ENCODE peak calls at places on chromosome 9, in nine cellular contexts. O is H9, G is chondrocyte, H is cardiac fibroblast, B is IMR-90, X is natural killer cell, F is lower leg skin, W is ovary, P is pancreas. M is an unnamed sample.

GRCh38 chr9:123362856-123363255 is 6.9 kb downstream of the CRB2 start:
- DNase-seq in O (no peak), G (no peak), H (no peak), B (no peak), X (no peak), F (no peak), W (no peak), P (no peak), M (no peak)

GRCh38 chr9:18857334-18857733 is 175.7 kb downstream of the SAXO1 start:
- DNase-seq in O (no peak), G (no peak), H (no peak), B (no peak), X (no peak), F (no peak), W (no peak), P (no peak), M (no peak)

GRCh38 chr9:4762889-4763521 is 22.0 kb upstream of the AK3 start:
- DNase-seq in O (peak; percentile 87), G (no peak), H (peak; percentile 38), B (no peak), X (no peak), F (peak; percentile 83), W (no peak), P (no peak), M (no peak)

GRCh38 chr9:112065781-112066606 is 109.1 kb downstream of the SUSD1 start:
- DNase-seq in O (peak; percentile 51), G (no peak), H (peak; percentile 54), B (peak; percentile 94), X (no peak), F (no peak), W (no peak), P (no peak), M (no peak)

GRCh38 chr9:78769684-78770083 is 472.8 kb downstream of the PSAT1 start:
- DNase-seq in O (no peak), G (no peak), H (no peak), B (no peak), X (no peak), F (no peak), W (no peak), P (no peak), M (no peak)

GRCh38 chr9:93245437-93245970 is 61.6 kb downstream of the WNK2 start:
- DNase-seq in O (no peak), G (no peak), H (no peak), B (no peak), X (no peak), F (no peak), W (no peak), P (no peak), M (no peak)

GRCh38 chr9:117273612-117274011 is 141.2 kb downstream of the ASTN2 start:
- DNase-seq in O (no peak), G (no peak), H (no peak), B (no peak), X (no peak), F (no peak), W (no peak), P (no peak), M (no peak)

GRCh38 chr9:115671236-115671770 is 482.3 kb upstream of the PAPPA start:
- DNase-seq in O (no peak), G (no peak), H (no peak), B (no peak), X (no peak), F (no peak), W (no peak), P (no peak), M (no peak)

GRCh38 chr9:106859957-106860715 is 2.8 kb upstream of the ZNF462 start:
- DNase-seq in O (peak; percentile 86), G (no peak), H (peak; percentile 29), B (no peak), X (no peak), F (peak; percentile 91), W (peak; percentile 48), P (peak; percentile 67), M (peak; percentile 74)

GRCh38 chr9:129489838-129490582 is 130.9 kb downstream of the C9orf50 start:
- DNase-seq in O (no peak), G (no peak), H (peak; percentile 68), B (peak; percentile 45), X (no peak), F (no peak), W (no peak), P (peak; percentile 78), M (no peak)

GRCh38 chr9:77839459-77840140 is 191.5 kb upstream of the GNA14 start:
- DNase-seq in O (no peak), G (no peak), H (peak; percentile 88), B (peak; percentile 53), X (no peak), F (no peak), W (no peak), P (no peak), M (no peak)

GRCh38 chr9:87874320-87874655 is 8.4 kb upstream of the SPATA31E1 start:
- DNase-seq in O (no peak), G (no peak), H (no peak), B (no peak), X (no peak), F (no peak), W (no peak), P (no peak), M (no peak)

DNA sequence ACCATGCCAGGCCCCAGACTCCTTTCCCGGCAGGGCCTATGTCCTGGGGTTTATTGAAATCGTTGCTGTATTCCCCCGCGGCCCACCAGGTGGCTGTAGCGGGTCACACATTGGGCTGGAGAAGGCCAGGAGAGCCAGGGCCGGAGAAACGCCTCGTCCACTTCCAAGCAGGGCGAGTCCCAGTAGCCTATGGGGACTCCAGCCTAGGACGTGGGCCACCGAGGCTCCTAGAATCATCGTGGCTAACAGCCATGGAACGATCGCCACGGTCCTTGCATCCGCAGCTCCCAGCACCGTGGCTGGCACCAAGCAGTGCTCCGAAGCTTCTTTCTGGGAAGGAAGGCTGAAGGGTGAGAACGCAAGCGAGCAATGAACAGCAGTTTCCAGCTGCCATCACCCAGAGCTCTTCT is 87.7 kb downstream of the ENTREP1 start:
- DNase-seq in O (peak; percentile 94), G (no peak), H (peak; percentile 80), B (peak; percentile 52), X (no peak), F (no peak), W (peak; percentile 67), P (peak; percentile 83), M (no peak)
- TF ChIP-seq CTCF in O (peak; percentile 88), G (peak; percentile 81), H (peak; percentile 84), B (peak; percentile 71), X (no peak), F (no peak), W (peak; percentile 57), P (peak; percentile 47), M (peak; percentile 82)

GRCh38 chr9:9299134-9299533 is 1313.7 kb downstream of the PTPRD start:
- DNase-seq in O (no peak), G (no peak), H (no peak), B (no peak), X (no peak), F (no peak), W (no peak), P (no peak), M (no peak)
- TF ChIP-seq CTCF in O (peak; percentile 35), G (peak; percentile 40), H (no peak), B (no peak), X (no peak), F (no peak), W (no peak), P (no peak), M (peak; percentile 14)

GRCh38 chr9:127346584-127346983 is 50.4 kb upstream of the SLC2A8 start:
- DNase-seq in O (no peak), G (no peak), H (no peak), B (no peak), X (no peak), F (peak; percentile 54), W (no peak), P (no peak), M (no peak)
- TF ChIP-seq CTCF in O (no peak), G (peak; percentile 31), H (peak; percentile 1), B (peak; percentile 21), X (no peak), F (no peak), W (no peak), P (no peak), M (peak; percentile 15)

GRCh38 chr9:32010322-32010721 is 374.1 kb upstream of the ACO1 start:
- DNase-seq in O (no peak), G (peak; percentile 60), H (no peak), B (no peak), X (no peak), F (no peak), W (no peak), P (peak; percentile 56), M (no peak)

GRCh38 chr9:32015795-32016194 is 368.6 kb upstream of the ACO1 start:
- DNase-seq in O (no peak), G (peak; percentile 61), H (no peak), B (no peak), X (no peak), F (no peak), W (no peak), P (peak; percentile 27), M (no peak)

GRCh38 chr9:32011049-32011448 is 373.4 kb upstream of the ACO1 start:
- DNase-seq in O (no peak), G (no peak), H (no peak), B (no peak), X (no peak), F (no peak), W (no peak), P (peak; percentile 31), M (no peak)
- TF ChIP-seq CTCF in O (no peak), G (no peak), H (no peak), B (no peak), X (no peak), F (no peak), W (no peak), P (no peak), M (no peak)

DNA sequence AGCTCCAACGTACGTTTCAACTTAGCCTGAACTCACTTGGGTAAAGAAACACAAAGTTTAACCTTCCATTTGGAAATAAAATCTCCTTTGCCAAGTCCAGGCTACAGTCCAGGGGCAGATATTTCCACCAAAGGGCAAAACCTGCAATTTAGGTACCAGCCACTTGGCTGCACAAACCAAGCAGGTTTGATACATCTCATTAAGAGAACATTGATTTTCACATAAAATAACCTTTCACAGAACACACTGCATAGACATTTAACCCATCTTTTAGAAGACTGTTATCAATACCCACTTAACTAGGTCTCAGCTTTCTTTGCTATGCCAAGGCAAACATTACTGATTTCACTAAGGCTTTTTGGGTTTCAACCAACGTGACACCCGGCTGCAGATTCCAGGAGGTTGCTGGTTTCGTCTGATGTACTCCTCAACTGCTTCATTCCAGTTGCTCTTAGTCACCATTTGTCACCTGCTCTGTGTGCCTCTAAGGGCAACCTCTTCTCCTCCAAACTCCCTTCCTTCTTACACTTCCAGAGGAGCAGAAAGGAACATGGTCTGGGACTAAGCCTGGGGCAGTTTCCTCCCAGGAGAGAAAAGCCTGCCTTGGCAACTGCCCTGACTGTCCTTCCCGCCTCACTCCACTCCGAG is 67.1 kb downstream of the EPB41L4B start:
- DNase-seq in O (no peak), G (no peak), H (peak; percentile 54), B (peak; percentile 82), X (no peak), F (no peak), W (no peak), P (no peak), M (no peak)
- TF ChIP-seq CTCF in O (no peak), G (peak; percentile 41), H (peak; percentile 2), B (peak; percentile 1), X (no peak), F (no peak), W (no peak), P (no peak), M (no peak)

GRCh38 chr9:122159026-122159924 is at the start of the genes MORN5 and NDUFA8:
- DNase-seq in O (peak; percentile 98), G (peak; percentile 99), H (peak; percentile 98), B (peak; percentile 95), X (peak; percentile 95), F (peak; percentile 99), W (peak; percentile 96), P (peak; percentile 99), M (peak; percentile 98)
- TF ChIP-seq CTCF in O (no peak), G (peak; percentile 23), H (peak; percentile 23), B (no peak), X (no peak), F (no peak), W (peak; percentile 18), P (no peak), M (peak; percentile 52)